ENCODE peak calls at places on chromosomes 1 and 21, in nine cellular contexts. R, O, A, U, B, D, K, N and L are unnamed samples. For H3K36me3, the result is how much of the 10 kb centered on the place peaks cover.

GRCh38 chr1:99177465-99177864 is 86.8 kb upstream of the PLPPR4 start:
- DNase-seq in R (no peak), O (no peak), A (no peak), U (no peak), B (no peak), D (no peak), K (no peak), N (no peak), L (no peak)

GRCh38 chr1:207026177-207026576 is 6.4 kb downstream of the C1orf116 start:
- DNase-seq in R (no peak), O (no peak), A (no peak), U (peak), B (no peak), D (no peak), K (no peak), N (no peak), L (no peak)

GRCh38 chr1:207309775-207310273 is 11.7 kb upstream of the CD55 start:
- DNase-seq in R (peak), O (no peak), A (no peak), U (peak), B (peak), D (no peak), K (no peak), N (no peak), L (peak)

GRCh38 chr1:30919025-30919881 is 10.7 kb upstream of the SDC3 start:
- DNase-seq in R (peak), O (no peak), A (no peak), U (peak), B (peak), D (no peak), K (peak), N (no peak), L (peak)

GRCh38 chr1:29122987-29123870 is 474 bp downstream of the TMEM200B start:
- DNase-seq in R (peak), O (no peak), A (no peak), U (peak), B (peak), D (peak), K (peak), N (no peak), L (no peak)

GRCh38 chr1:206721454-206721853 is 36.7 kb downstream of the MAPKAPK2 start:
- DNase-seq in R (no peak), O (no peak), A (no peak), U (no peak), B (no peak), D (no peak), K (no peak), N (no peak), L (no peak)

GRCh38 chr1:12549460-12550349 is 68.3 kb downstream of the DHRS3 start:
- DNase-seq in R (peak), O (no peak), A (peak), U (peak), B (no peak), D (no peak), K (peak), N (peak), L (peak)

GRCh38 chr1:175935566-175936115 is 192.2 kb upstream of the TNR start:
- DNase-seq in R (no peak), O (no peak), A (no peak), U (no peak), B (no peak), D (no peak), K (no peak), N (no peak), L (no peak)

GRCh38 chr1:110464340-110464739 is 13.4 kb downstream of the PROK1 start:
- DNase-seq in R (no peak), O (no peak), A (no peak), U (peak), B (no peak), D (no peak), K (no peak), N (no peak), L (no peak)

GRCh38 chr1:24996983-24997893 is 67.2 kb upstream of the RUNX3 start:
- DNase-seq in R (no peak), O (peak), A (no peak), U (no peak), B (no peak), D (no peak), K (no peak), N (no peak), L (no peak)

GRCh38 chr1:227947425-227947677 is 381 bp downstream of the WNT9A start:
- DNase-seq in R (no peak), O (no peak), A (no peak), U (peak), B (no peak), D (no peak), K (peak), N (no peak), L (no peak)

GRCh38 chr1:145891143-145891542 is 5.5 kb upstream of the ANKRD35 start:
- DNase-seq in R (no peak), O (no peak), A (no peak), U (peak), B (no peak), D (no peak), K (no peak), N (no peak), L (peak)

GRCh38 chr1:178500936-178501554 is 4.3 kb upstream of the CLEC20A start:
- DNase-seq in R (peak), O (no peak), A (no peak), U (no peak), B (no peak), D (no peak), K (peak), N (no peak), L (no peak)

GRCh38 chr21:45875881-45876280 is 105.7 kb upstream of the COL6A1 start:
- DNase-seq in R (no peak), O (no peak), A (no peak), U (no peak), B (no peak), D (peak), K (no peak), N (no peak), L (no peak)

GRCh38 chr1:36693116-36693515 is 210.4 kb upstream of the CSF3R start:
- DNase-seq in R (no peak), O (no peak), A (no peak), U (no peak), B (no peak), D (no peak), K (no peak), N (no peak), L (no peak)

GRCh38 chr1:167328762-167329483 is 108.2 kb downstream of the POU2F1 start:
- DNase-seq in R (no peak), O (no peak), A (no peak), U (peak), B (peak), D (no peak), K (no peak), N (no peak), L (no peak)

GRCh38 chr1:44775930-44776748 is 799 bp downstream of the RPS8 start:
- DNase-seq in R (peak), O (peak), A (peak), U (no peak), B (peak), D (peak), K (no peak), N (no peak), L (no peak)

GRCh38 chr1:232899278-232899677 is 51.1 kb upstream of the NTPCR start:
- DNase-seq in R (no peak), O (no peak), A (no peak), U (no peak), B (no peak), D (no peak), K (no peak), N (no peak), L (no peak)

GRCh38 chr1:242428403-242429190 is 95.9 kb downstream of the PLD5 start:
- DNase-seq in R (no peak), O (no peak), A (no peak), U (no peak), B (no peak), D (no peak), K (no peak), N (no peak), L (no peak)

GRCh38 chr1:208081972-208082371 is 162.2 kb downstream of the PLXNA2 start:
- DNase-seq in R (peak), O (no peak), A (no peak), U (peak), B (no peak), D (no peak), K (no peak), N (no peak), L (no peak)

GRCh38 chr1:230105245-230105753 is 38.3 kb downstream of the GALNT2 start:
- DNase-seq in R (no peak), O (no peak), A (no peak), U (no peak), B (no peak), D (no peak), K (no peak), N (no peak), L (no peak)

GRCh38 chr1:27960762-27961645 is 1.2 kb downstream of the XKR8 start:
- DNase-seq in R (no peak), O (no peak), A (peak), U (no peak), B (no peak), D (no peak), K (peak), N (no peak), L (no peak)

GRCh38 chr1:62536865-62537264 is 60.5 kb upstream of the ANGPTL3 start:
- DNase-seq in R (no peak), O (no peak), A (no peak), U (no peak), B (no peak), D (no peak), K (no peak), N (no peak), L (no peak)

GRCh38 chr1:174996474-174996873 is 3.3 kb upstream of the CACYBP start:
- DNase-seq in R (no peak), O (no peak), A (no peak), U (peak), B (no peak), D (no peak), K (no peak), N (no peak), L (no peak)

GRCh38 chr1:64167176-64167575 is 36.2 kb upstream of the UBE2U start:
- DNase-seq in R (no peak), O (no peak), A (no peak), U (peak), B (no peak), D (no peak), K (no peak), N (no peak), L (no peak)

GRCh38 chr21:42837421-42838211 is 41.7 kb downstream of the WDR4 start:
- DNase-seq in R (no peak), O (peak), A (no peak), U (no peak), B (no peak), D (no peak), K (no peak), N (no peak), L (no peak)

GRCh38 chr1:29709711-29710169 is 473.4 kb downstream of the PTPRU start:
- DNase-seq in R (no peak), O (no peak), A (no peak), U (peak), B (no peak), D (peak), K (no peak), N (no peak), L (no peak)

GRCh38 chr1:186374313-186375151 is 521 bp downstream of the TPR start:
- DNase-seq in R (peak), O (peak), A (no peak), U (peak), B (peak), D (no peak), K (no peak), N (no peak), L (no peak)

GRCh38 chr21:31663584-31664249 is 4.2 kb downstream of the SOD1 start:
- DNase-seq in R (no peak), O (no peak), A (no peak), U (no peak), B (no peak), D (no peak), K (no peak), N (no peak), L (no peak)

GRCh38 chr1:91791103-91791502 is 94.8 kb downstream of the TGFBR3 start:
- DNase-seq in R (no peak), O (no peak), A (no peak), U (no peak), B (no peak), D (no peak), K (peak), N (no peak), L (no peak)

GRCh38 chr1:203273869-203274602 is 31.3 kb upstream of the BTG2 start:
- DNase-seq in R (no peak), O (no peak), A (peak), U (no peak), B (no peak), D (no peak), K (no peak), N (no peak), L (no peak)

GRCh38 chr21:29829514-29830255 is 110.1 kb downstream of the GRIK1 start:
- DNase-seq in R (no peak), O (no peak), A (no peak), U (peak), B (no peak), D (no peak), K (no peak), N (no peak), L (no peak)

GRCh38 chr1:160521554-160521953 is 1.5 kb downstream of the SLAMF6 start:
- DNase-seq in R (no peak), O (no peak), A (no peak), U (no peak), B (no peak), D (no peak), K (no peak), N (no peak), L (no peak)

GRCh38 chr1:46535063-46535462 is 16.4 kb downstream of the KNCN start:
- DNase-seq in R (peak), O (no peak), A (no peak), U (no peak), B (peak), D (peak), K (no peak), N (no peak), L (no peak)

GRCh38 chr1:9867408-9868243 is 42.4 kb downstream of the CTNNBIP1 start:
- DNase-seq in R (peak), O (peak), A (peak), U (peak), B (peak), D (peak), K (peak), N (peak), L (no peak)

GRCh38 chr1:176949033-176949662 is 215.4 kb downstream of the ASTN1 start:
- DNase-seq in R (peak), O (no peak), A (no peak), U (peak), B (peak), D (peak), K (no peak), N (no peak), L (peak)

GRCh38 chr1:114441332-114441731 is 69.7 kb downstream of the TRIM33 start:
- DNase-seq in R (no peak), O (no peak), A (no peak), U (no peak), B (no peak), D (no peak), K (no peak), N (no peak), L (no peak)

GRCh38 chr1:201214461-201214860 is 23.8 kb downstream of the IGFN1 start:
- DNase-seq in R (no peak), O (no peak), A (no peak), U (no peak), B (no peak), D (no peak), K (no peak), N (no peak), L (no peak)
- TF ChIP-seq CTCF in R (no peak), O (no peak), A (no peak), U (no peak), B (no peak), D (no peak), K (no peak), N (no peak), L (no peak)

GRCh38 chr1:92924501-92924900 is 36.8 kb downstream of the DIPK1A start:
- DNase-seq in R (no peak), O (no peak), A (no peak), U (no peak), B (no peak), D (no peak), K (no peak), N (no peak), L (no peak)
- H3K36me3 ChIP-seq in R (under half), O (under half), A (under half), U (under half), B (under half), D (under half), K (under half), N (under half), L (under half)

GRCh38 chr1:15288173-15288926 is 41.3 kb downstream of the FHAD1 start:
- DNase-seq in R (no peak), O (no peak), A (no peak), U (no peak), B (no peak), D (no peak), K (peak), N (no peak), L (no peak)
- TF ChIP-seq CTCF in R (peak), O (no peak), A (no peak), U (no peak), B (no peak), D (no peak), K (no peak), N (no peak), L (no peak)

GRCh38 chr1:156478250-156478627 is 22.3 kb downstream of the MEF2D start:
- DNase-seq in R (no peak), O (no peak), A (no peak), U (no peak), B (no peak), D (no peak), K (no peak), N (no peak), L (no peak)
- H3K36me3 ChIP-seq in R (under half), O (half or more), A (half or more), U (half or more), B (half or more), D (under half), K (half or more), N (under half), L (under half)

DNA sequence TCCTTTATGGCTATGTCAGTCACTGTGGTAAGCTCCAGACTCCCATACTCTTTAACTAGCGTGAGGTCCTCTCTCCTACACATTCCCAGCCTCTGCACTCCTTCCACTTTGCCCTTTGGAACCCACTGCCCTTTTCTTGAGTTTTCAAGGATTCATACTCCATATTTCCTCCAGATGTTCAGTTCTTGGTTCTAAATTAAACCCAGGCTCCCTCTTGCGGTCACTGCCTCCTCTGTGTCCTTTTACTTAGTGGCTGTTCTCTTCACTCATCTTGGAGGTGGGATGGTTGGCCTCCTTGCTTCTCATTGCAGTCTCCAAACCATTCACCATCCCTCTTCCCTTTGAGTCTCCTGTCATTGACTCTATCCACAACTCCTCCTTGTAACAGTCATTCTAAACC is 208.1 kb downstream of the TGFB2 start:
- DNase-seq in R (no peak), O (no peak), A (no peak), U (no peak), B (no peak), D (no peak), K (no peak), N (no peak), L (no peak)
- TF ChIP-seq CTCF in R (no peak), O (no peak), A (no peak), U (peak), B (no peak), D (no peak), K (no peak), N (no peak), L (no peak)

GRCh38 chr1:150476754-150477153 is 10.5 kb upstream of the TARS2 start:
- DNase-seq in R (no peak), O (no peak), A (no peak), U (no peak), B (peak), D (no peak), K (no peak), N (no peak), L (no peak)
- H3K36me3 ChIP-seq in R (under half), O (under half), A (under half), U (under half), B (under half), D (under half), K (under half), N (under half), L (under half)

DNA sequence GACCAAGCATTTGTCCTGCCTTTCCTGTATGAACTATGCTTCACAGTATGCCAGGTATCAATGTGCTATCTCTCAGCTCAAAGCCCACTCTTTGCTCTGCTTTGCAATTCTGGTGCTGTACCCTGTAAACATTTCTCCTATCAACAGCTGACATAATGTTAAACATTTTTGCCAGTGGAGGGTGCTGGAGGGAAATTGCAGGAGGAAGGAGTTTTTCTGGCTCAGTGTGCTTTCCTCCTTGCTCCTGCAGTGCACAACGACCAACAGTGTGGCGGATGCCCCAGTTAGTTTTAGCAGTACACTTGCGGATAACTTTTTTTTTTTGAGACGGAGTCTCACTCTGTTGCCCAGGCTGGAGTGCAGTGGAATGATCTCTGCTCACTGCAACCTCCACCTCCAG is 67.1 kb upstream of the PTGFRN start:
- DNase-seq in R (no peak), O (no peak), A (no peak), U (no peak), B (peak), D (no peak), K (no peak), N (no peak), L (no peak)
- TF ChIP-seq CTCF in R (no peak), O (no peak), A (no peak), U (no peak), B (peak), D (no peak), K (no peak), N (no peak), L (peak)

GRCh38 chr1:21685944-21686678 is 17.0 kb upstream of the RAP1GAP start:
- DNase-seq in R (no peak), O (no peak), A (no peak), U (no peak), B (no peak), D (no peak), K (no peak), N (no peak), L (no peak)
- H3K36me3 ChIP-seq in R (under half), O (under half), A (half or more), U (under half), B (under half), D (under half), K (under half), N (under half), L (under half)

GRCh38 chr1:237562247-237562823 is 328.4 kb downstream of the ZP4 start:
- DNase-seq in R (no peak), O (no peak), A (no peak), U (peak), B (peak), D (no peak), K (no peak), N (no peak), L (peak)
- TF ChIP-seq CTCF in R (peak), O (peak), A (peak), U (peak), B (peak), D (peak), K (peak), N (peak), L (peak)